ENCODE peak calls at places on chromosome 4, in four cellular contexts. U is A549, Z is HepG2, E is GM12878. L is an unnamed sample.

GRCh38 chr4:182688081-182688480 is 229.1 kb downstream of the DCTD start:
- DNase-seq in Z (no peak), U (no peak), E (no peak), L (no peak)

GRCh38 chr4:145618210-145618911 is 824 bp upstream of the MMAA start:
- DNase-seq in Z (no peak), E (no peak), U (no peak), L (peak; percentile 29)

GRCh38 chr4:164428561-164428960 is 325.4 kb upstream of the SMIM31 start:
- DNase-seq in U (no peak), Z (no peak), E (no peak), L (no peak)

GRCh38 chr4:8589831-8590545 is 2.6 kb upstream of the CPZ start:
- DNase-seq in Z (no peak), U (no peak), E (no peak), L (peak; percentile 60)

GRCh38 chr4:101421393-101421792 is 74.1 kb upstream of the PPP3CA start:
- DNase-seq in Z (no peak), U (no peak), E (no peak), L (no peak)

GRCh38 chr4:42391981-42392380 is 5.3 kb upstream of the SHISA3 start:
- DNase-seq in Z (no peak), E (no peak), U (no peak), L (no peak)

GRCh38 chr4:110128092-110128989 is 70.1 kb downstream of the ELOVL6 start:
- DNase-seq in E (no peak), U (no peak), Z (no peak), L (no peak)

GRCh38 chr4:81032805-81033684 is 2.5 kb downstream of the BMP3 start:
- DNase-seq in Z (no peak), E (no peak), U (no peak), L (no peak)

GRCh38 chr4:7089211-7089964 is 21.5 kb upstream of the GRPEL1 start:
- DNase-seq in Z (no peak), U (no peak), E (no peak), L (no peak)

GRCh38 chr4:129342820-129343219 is 246.9 kb downstream of the C4orf33 start:
- DNase-seq in E (no peak), Z (peak; percentile 11), U (no peak), L (no peak)

GRCh38 chr4:153259679-153260078 is 55.4 kb downstream of the TRIM2 start:
- DNase-seq in E (no peak), U (no peak), Z (no peak), L (no peak)

GRCh38 chr4:567457-568350 is 8.4 kb downstream of the TMEM271 start:
- DNase-seq in E (no peak), U (no peak), Z (no peak), L (no peak)

GRCh38 chr4:123325241-123325681 is 71.3 kb upstream of the SPRY1 start:
- DNase-seq in Z (no peak), E (peak; percentile 75), U (no peak), L (no peak)

GRCh38 chr4:53365121-53365485 is 758 bp downstream of the SCFD2 start:
- DNase-seq in U (no peak), E (no peak), Z (peak; percentile 11), L (peak; percentile 50)

GRCh38 chr4:174244441-174244840 is 39.0 kb downstream of the FBXO8 start:
- DNase-seq in U (no peak), E (no peak), Z (no peak), L (no peak)

GRCh38 chr4:161256716-161257115 is 907.1 kb downstream of the FSTL5 start:
- DNase-seq in E (no peak), Z (peak; percentile 22), U (no peak), L (no peak)

GRCh38 chr4:145097331-145097820 is 620 bp downstream of the ANAPC10 start:
- DNase-seq in Z (no peak), U (no peak), E (no peak), L (no peak)

GRCh38 chr4:94408549-94409374 is 43.0 kb upstream of the PDLIM5 start:
- DNase-seq in U (no peak), E (no peak), Z (peak; percentile 46), L (no peak)

GRCh38 chr4:40409835-40410234 is 74.7 kb downstream of the CHRNA9 start:
- DNase-seq in Z (no peak), U (no peak), E (no peak), L (no peak)

GRCh38 chr4:168856312-168856711 is 153.7 kb downstream of the CBR4 start:
- DNase-seq in U (no peak), E (no peak), Z (no peak), L (no peak)

GRCh38 chr4:3444351-3445110 is 2.8 kb downstream of the HGFAC start:
- DNase-seq in Z (no peak), U (no peak), E (no peak), L (no peak)

GRCh38 chr4:111562811-111563210 is 582.4 kb upstream of the FAM241A start:
- DNase-seq in U (no peak), E (no peak), Z (no peak), L (no peak)

GRCh38 chr4:38089961-38090360 is 129.8 kb downstream of the PTTG2 start:
- DNase-seq in U (no peak), E (no peak), Z (no peak), L (no peak)

GRCh38 chr4:16122784-16123183 is 39.0 kb upstream of the PROM1 start:
- DNase-seq in U (no peak), Z (no peak), E (no peak), L (no peak)
- TF ChIP-seq SMC3 in U (no peak), Z (no peak), E (no peak), L (no peak)

GRCh38 chr4:29551813-29552212 is 1168.4 kb upstream of the PCDH7 start:
- DNase-seq in E (no peak), U (no peak), Z (no peak), L (no peak)

GRCh38 chr4:29558789-29559188 is 1161.4 kb upstream of the PCDH7 start:
- DNase-seq in U (no peak), Z (no peak), E (no peak), L (no peak)

GRCh38 chr4:29549308-29549707 is 1170.9 kb upstream of the PCDH7 start:
- DNase-seq in U (no peak), Z (no peak), E (no peak), L (no peak)

GRCh38 chr4:29559281-29559680 is 1160.9 kb upstream of the PCDH7 start:
- DNase-seq in E (no peak), U (no peak), Z (no peak), L (no peak)

GRCh38 chr4:29553842-29554241 is 1166.3 kb upstream of the PCDH7 start:
- DNase-seq in U (no peak), Z (no peak), E (no peak), L (no peak)
- TF ChIP-seq PBX3 in U (no peak), Z (no peak), E (no peak), L (no peak)

GRCh38 chr4:56307423-56307822 is 79.9 kb downstream of the AASDH start:
- DNase-seq in U (no peak), E (no peak), Z (no peak), L (no peak)
- TF ChIP-seq SMC3 in U (no peak), E (no peak), Z (no peak), L (no peak)

GRCh38 chr4:148226341-148226740 is 215.9 kb downstream of the NR3C2 start:
- DNase-seq in U (no peak), E (no peak), Z (no peak), L (no peak)
- TF ChIP-seq PBX3 in U (no peak), E (no peak), Z (no peak), L (no peak)

GRCh38 chr4:138158746-138159297 is 83.3 kb downstream of the SLC7A11 start:
- DNase-seq in Z (no peak), U (no peak), E (no peak), L (no peak)
- TF ChIP-seq SMC3 in Z (no peak), U (no peak), E (no peak), L (no peak)